ENCODE peak calls at places on chromosome 14, in four cellular contexts. One of them, this sample, is unnamed.
A peak's percentile ranks its signal among the peaks of the same experiment; 100 is the strongest.

GRCh38 chr14:97878206-97878605 is 1081.0 kb downstream of the VRK1 start:
- DNase-seq in cardiac muscle cell: no peak
- DNase-seq in foreskin fibroblast: no peak
- DNase-seq in right lobe of liver: no peak
- DNase-seq in this sample: no peak

GRCh38 chr14:57657487-57657886 is 163.8 kb upstream of the CCDC198 start:
- DNase-seq in right lobe of liver: no peak
- DNase-seq in cardiac muscle cell: peak; percentile 3
- DNase-seq in foreskin fibroblast: peak; percentile 2
- DNase-seq in this sample: no peak

GRCh38 chr14:37198907-37199306 is 1.2 kb downstream of the MIPOL1 start:
- DNase-seq in cardiac muscle cell: no peak
- DNase-seq in right lobe of liver: no peak
- DNase-seq in foreskin fibroblast: no peak
- DNase-seq in this sample: no peak

GRCh38 chr14:99377951-99378350 is 102.7 kb downstream of the SETD3 start:
- DNase-seq in foreskin fibroblast: no peak
- DNase-seq in cardiac muscle cell: no peak
- DNase-seq in right lobe of liver: no peak
- DNase-seq in this sample: no peak

GRCh38 chr14:29832042-29832441 is 95.6 kb downstream of the PRKD1 start:
- DNase-seq in cardiac muscle cell: no peak
- DNase-seq in foreskin fibroblast: no peak
- DNase-seq in right lobe of liver: no peak
- DNase-seq in this sample: no peak

GRCh38 chr14:104423715-104424405 is 155.7 kb upstream of the C14orf180 start:
- DNase-seq in foreskin fibroblast: no peak
- DNase-seq in right lobe of liver: no peak
- DNase-seq in cardiac muscle cell: no peak
- DNase-seq in this sample: no peak

GRCh38 chr14:25607095-25607657 is 557.2 kb upstream of the STXBP6 start:
- DNase-seq in right lobe of liver: no peak
- DNase-seq in cardiac muscle cell: no peak
- DNase-seq in foreskin fibroblast: no peak
- DNase-seq in this sample: no peak

GRCh38 chr14:55309154-55309553 is 37.9 kb downstream of the FBXO34 start:
- DNase-seq in foreskin fibroblast: no peak
- DNase-seq in right lobe of liver: no peak
- DNase-seq in cardiac muscle cell: no peak
- DNase-seq in this sample: no peak

GRCh38 chr14:90760591-90761316 is 55.5 kb downstream of the TTC7B start:
- DNase-seq in cardiac muscle cell: peak; percentile 62
- DNase-seq in foreskin fibroblast: peak; percentile 52
- DNase-seq in right lobe of liver: no peak
- DNase-seq in this sample: no peak

This sample was measured in skeletal muscle cell.